ENCODE peak calls at places on chromosomes 6 and 20, in five cellular contexts. W, O, G, N and H are unnamed samples.

GRCh38 chr6:11653028-11653583 is 115.6 kb downstream of the TMEM170B start:
- DNase-seq in W (no peak), G (peak), N (peak), O (peak), H (peak)

GRCh38 chr6:16130932-16131387 is 2.1 kb downstream of the MYLIP start:
- DNase-seq in W (peak), N (peak), G (peak), O (peak), H (peak)

GRCh38 chr6:95648636-95649035 is 71.3 kb downstream of the MANEA start:
- DNase-seq in O (no peak), N (no peak), W (no peak), G (no peak), H (no peak)

GRCh38 chr6:111536888-111537287 is 53.9 kb upstream of the REV3L start:
- DNase-seq in N (peak), O (no peak), W (peak), G (no peak), H (no peak)

GRCh38 chr6:35363293-35363750 is 21.0 kb downstream of the PPARD start:
- DNase-seq in O (peak), G (no peak), N (peak), W (no peak), H (no peak)

GRCh38 chr6:122147291-122147690 is 252.2 kb upstream of the HSF2 start:
- DNase-seq in O (no peak), G (no peak), N (no peak), W (no peak), H (no peak)

GRCh38 chr6:149319413-149319812 is 1.9 kb downstream of the TAB2 start:
- DNase-seq in N (no peak), G (peak), O (no peak), W (no peak), H (no peak)

GRCh38 chr6:84522135-84522535 is 242.3 kb downstream of the TBX18 start:
- DNase-seq in G (peak), W (peak), N (peak), O (peak), H (no peak)

GRCh38 chr6:153618371-153619328 is 420.4 kb upstream of the OPRM1 start:
- DNase-seq in N (no peak), W (no peak), O (no peak), G (no peak), H (peak)

GRCh38 chr6:17648745-17649144 is 48.6 kb downstream of the FAM8A1 start:
- DNase-seq in W (no peak), G (no peak), N (no peak), O (no peak), H (no peak)

GRCh38 chr6:119345114-119345513 is 4.4 kb downstream of the MAN1A1 start:
- DNase-seq in G (no peak), W (no peak), O (no peak), N (no peak), H (no peak)

GRCh38 chr6:47292944-47293343 is 16.8 kb downstream of the TNFRSF21 start:
- DNase-seq in W (no peak), O (no peak), G (peak), N (peak), H (no peak)

GRCh38 chr6:97958143-97958542 is 675.1 kb upstream of the MMS22L start:
- DNase-seq in G (peak), W (no peak), O (peak), N (peak), H (no peak)

GRCh38 chr20:59434950-59435349 is 134.5 kb downstream of the EDN3 start:
- DNase-seq in N (no peak), W (no peak), G (no peak), O (no peak), H (no peak)

GRCh38 chr6:107607109-107607508 is 117.2 kb downstream of the SOBP start:
- DNase-seq in W (no peak), O (no peak), G (no peak), N (peak), H (no peak)

GRCh38 chr6:11430036-11430435 is 107.5 kb upstream of the TMEM170B start:
- DNase-seq in W (no peak), N (no peak), G (no peak), O (peak), H (no peak)

GRCh38 chr6:69664551-69664950 is 132.3 kb downstream of the LMBRD1 start:
- DNase-seq in O (no peak), N (no peak), W (no peak), G (no peak), H (no peak)

GRCh38 chr20:45343867-45344721 is 4.1 kb downstream of the SDC4 start:
- DNase-seq in O (peak), N (peak), G (peak), W (no peak), H (no peak)

GRCh38 chr20:59771506-59772372 is 161.7 kb downstream of the SYCP2 start:
- DNase-seq in N (no peak), G (no peak), W (no peak), O (no peak), H (no peak)

GRCh38 chr6:34525431-34526175 is 30.5 kb downstream of the SPDEF start:
- DNase-seq in G (no peak), N (no peak), O (no peak), W (no peak), H (no peak)

GRCh38 chr6:104789770-104790190 is 69.9 kb downstream of the HACE1 start:
- DNase-seq in G (peak), N (peak), W (no peak), O (peak), H (peak)

GRCh38 chr6:27141472-27142015 is 106.0 kb upstream of the PRSS16 start:
- DNase-seq in G (no peak), W (no peak), O (no peak), N (no peak), H (no peak)

GRCh38 chr6:124830506-124830905 is 131.7 kb upstream of the RNF217 start:
- DNase-seq in O (no peak), G (no peak), W (no peak), N (no peak), H (no peak)

GRCh38 chr20:62335532-62335931 is 31.6 kb downstream of the LAMA5 start:
- DNase-seq in O (no peak), G (no peak), N (no peak), W (no peak), H (no peak)

GRCh38 chr6:37717836-37718251 is 20.2 kb upstream of the MDGA1 start:
- DNase-seq in W (no peak), O (peak), G (peak), N (peak), H (no peak)

GRCh38 chr20:51326241-51326819 is 216.2 kb downstream of the NFATC2 start:
- DNase-seq in G (peak), W (peak), O (no peak), N (peak), H (no peak)

GRCh38 chr20:24648919-24649318 is 179.5 kb downstream of the SYNDIG1 start:
- DNase-seq in N (no peak), W (no peak), O (no peak), G (no peak), H (no peak)

GRCh38 chr6:88047510-88048150 is at the start of gene SPACA1:
- DNase-seq in W (no peak), G (no peak), N (no peak), O (no peak), H (no peak)

GRCh38 chr20:34983995-34984735 is 28.5 kb downstream of the MYH7B start:
- DNase-seq in G (no peak), O (no peak), N (no peak), W (no peak), H (no peak)

GRCh38 chr6:29968130-29968529 is 25.8 kb downstream of the HLA-A start:
- DNase-seq in W (no peak), O (peak), N (no peak), G (peak), H (no peak)

GRCh38 chr6:163402616-163403015 is 11.9 kb upstream of the QKI start:
- DNase-seq in N (no peak), G (no peak), O (no peak), W (no peak), H (no peak)

GRCh38 chr6:104887350-104887749 is 27.6 kb upstream of the HACE1 start:
- DNase-seq in W (no peak), G (peak), O (peak), N (peak), H (no peak)

GRCh38 chr6:165184192-165184979 is 125.0 kb downstream of the C6orf118 start:
- DNase-seq in G (no peak), W (no peak), O (no peak), N (peak), H (peak)

GRCh38 chr6:37894585-37894984 is 75.1 kb downstream of the ZFAND3 start:
- DNase-seq in W (no peak), G (no peak), O (no peak), N (no peak), H (no peak)